ENCODE peak calls at places on chromosome 19, in four cellular contexts. One of them, this sample, is unnamed.

GRCh38 chr19:35015576-35016351 is 14.5 kb upstream of the SCN1B start:
- DNase-seq in K562: no peak
- DNase-seq in HepG2: no peak
- DNase-seq in WTC11: no peak
- DNase-seq in this sample: no peak

GRCh38 chr19:55552206-55552605 is 6.9 kb upstream of the SBK3 start:
- DNase-seq in K562: no peak
- DNase-seq in HepG2: no peak
- DNase-seq in WTC11: no peak
- DNase-seq in this sample: no peak

GRCh38 chr19:35026418-35026817 is 3.9 kb upstream of the SCN1B start:
- DNase-seq in K562: no peak
- DNase-seq in HepG2: no peak
- DNase-seq in WTC11: no peak
- DNase-seq in this sample: no peak

GRCh38 chr19:370641-371330 is 26.2 kb upstream of the MIER2 start:
- DNase-seq in K562: no peak
- DNase-seq in HepG2: no peak
- DNase-seq in WTC11: no peak
- DNase-seq in this sample: no peak

GRCh38 chr19:58477871-58478270 is 1.7 kb downstream of the ZNF446 start:
- DNase-seq in K562: no peak
- DNase-seq in HepG2: no peak
- DNase-seq in WTC11: no peak
- DNase-seq in this sample: no peak

GRCh38 chr19:17766543-17767131 is 15.4 kb downstream of the FCHO1 start:
- DNase-seq in K562: no peak
- DNase-seq in HepG2: peak; percentile 89
- DNase-seq in WTC11: peak; percentile 94
- DNase-seq in this sample: no peak

GRCh38 chr19:8988204-8988603 is 22.0 kb downstream of the MUC16 start:
- DNase-seq in K562: peak; percentile 29
- DNase-seq in HepG2: no peak
- DNase-seq in WTC11: peak; percentile 19
- DNase-seq in this sample: no peak

GRCh38 chr19:10074153-10074552 is 12.0 kb upstream of the SHFL start:
- DNase-seq in K562: peak; percentile 79
- DNase-seq in HepG2: peak; percentile 60
- DNase-seq in WTC11: no peak
- DNase-seq in this sample: no peak

GRCh38 chr19:30029721-30030510 is 87.9 kb downstream of the URI1 start:
- DNase-seq in K562: no peak
- DNase-seq in HepG2: no peak
- DNase-seq in WTC11: no peak
- DNase-seq in this sample: peak; percentile 90

GRCh38 chr19:17687857-17688784 is at the start of gene UNC13A:
- DNase-seq in K562: peak; percentile 83
- DNase-seq in HepG2: no peak
- DNase-seq in WTC11: peak; percentile 89
- DNase-seq in this sample: no peak

GRCh38 chr19:10617409-10618121 is 7.8 kb upstream of the SLC44A2 start:
- DNase-seq in K562: peak; percentile 28
- DNase-seq in HepG2: no peak
- DNase-seq in WTC11: no peak
- DNase-seq in this sample: no peak

GRCh38 chr19:38400361-38400760 is 2.5 kb upstream of the FAM98C start:
- DNase-seq in K562: no peak
- DNase-seq in HepG2: no peak
- DNase-seq in WTC11: no peak
- DNase-seq in this sample: no peak

GRCh38 chr19:8663920-8664670 is 33.7 kb downstream of the NFILZ start:
- DNase-seq in K562: no peak
- DNase-seq in HepG2: no peak
- DNase-seq in WTC11: no peak
- DNase-seq in this sample: no peak

GRCh38 chr19:16303755-16304154 is 20.9 kb upstream of the KLF2 start:
- DNase-seq in K562: no peak
- DNase-seq in HepG2: no peak
- DNase-seq in WTC11: no peak
- DNase-seq in this sample: no peak

GRCh38 chr19:30420881-30421280 is 48.7 kb downstream of the ZNF536 start:
- DNase-seq in K562: no peak
- DNase-seq in HepG2: no peak
- DNase-seq in WTC11: no peak
- DNase-seq in this sample: no peak

GRCh38 chr19:33376423-33376822 is 2.9 kb downstream of the CEBPG start:
- DNase-seq in K562: no peak
- DNase-seq in HepG2: peak; percentile 45
- DNase-seq in WTC11: no peak
- DNase-seq in this sample: no peak

GRCh38 chr19:33375156-33375744 is 1.7 kb downstream of the CEBPG start:
- DNase-seq in K562: no peak
- DNase-seq in HepG2: no peak
- DNase-seq in WTC11: no peak
- DNase-seq in this sample: no peak

GRCh38 chr19:33376931-33377557 is 3.5 kb downstream of the CEBPG start:
- DNase-seq in K562: no peak
- DNase-seq in HepG2: no peak
- DNase-seq in WTC11: no peak
- DNase-seq in this sample: no peak

GRCh38 chr19:33374406-33374703 is 846 bp downstream of the CEBPG start:
- DNase-seq in K562: no peak
- DNase-seq in HepG2: no peak
- DNase-seq in WTC11: no peak
- DNase-seq in this sample: no peak

DNA sequence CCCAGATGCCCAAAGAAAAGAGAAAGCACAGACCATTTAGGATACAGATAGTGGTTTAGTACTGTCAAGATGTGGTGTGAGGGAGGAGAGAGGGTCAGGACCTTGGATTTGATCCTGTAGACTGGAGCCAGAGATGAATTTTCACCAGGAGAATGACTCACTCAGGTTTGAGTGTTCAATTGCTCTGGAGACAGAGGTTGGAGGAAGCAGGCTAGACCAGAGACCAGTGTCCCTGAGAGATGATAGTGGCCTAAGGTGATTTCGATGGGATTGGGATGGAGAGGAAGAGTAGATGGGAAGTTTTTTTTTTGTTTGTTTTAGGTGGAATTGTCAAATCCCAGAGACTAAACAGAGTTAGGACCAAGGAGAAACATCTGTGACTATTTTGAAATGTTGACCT is 2.3 kb downstream of the CEBPG start:
- DNase-seq in K562: no peak
- DNase-seq in HepG2: peak; percentile 46
- DNase-seq in WTC11: no peak
- DNase-seq in this sample: no peak
- TF ChIP-seq CREM in K562: no peak
- TF ChIP-seq CREM in HepG2: no peak
- TF ChIP-seq CREM in WTC11: no peak
- TF ChIP-seq CREM in this sample: no peak

GRCh38 chr19:46927893-46928292 is 67.1 kb downstream of the ARHGAP35 start:
- DNase-seq in K562: no peak
- DNase-seq in HepG2: no peak
- DNase-seq in WTC11: no peak
- DNase-seq in this sample: no peak

GRCh38 chr19:46924874-46925547 is 64.2 kb downstream of the ARHGAP35 start:
- DNase-seq in K562: peak; percentile 66
- DNase-seq in HepG2: no peak
- DNase-seq in WTC11: no peak
- DNase-seq in this sample: no peak

GRCh38 chr19:46927106-46927505 is 66.3 kb downstream of the ARHGAP35 start:
- DNase-seq in K562: no peak
- DNase-seq in HepG2: no peak
- DNase-seq in WTC11: no peak
- DNase-seq in this sample: no peak

GRCh38 chr19:46926201-46927071 is 65.6 kb downstream of the ARHGAP35 start:
- DNase-seq in K562: no peak
- DNase-seq in HepG2: no peak
- DNase-seq in WTC11: no peak
- DNase-seq in this sample: no peak

GRCh38 chr19:46925548-46925950 is 64.8 kb downstream of the ARHGAP35 start:
- DNase-seq in K562: no peak
- DNase-seq in HepG2: peak; percentile 93
- DNase-seq in WTC11: no peak
- DNase-seq in this sample: no peak
- TF ChIP-seq CREM in K562: no peak
- TF ChIP-seq CREM in HepG2: no peak
- TF ChIP-seq CREM in WTC11: no peak
- TF ChIP-seq CREM in this sample: no peak

GRCh38 chr19:43755256-43755801 is 567 bp upstream of the SMG9 start:
- DNase-seq in K562: peak; percentile 87
- DNase-seq in HepG2: no peak
- DNase-seq in WTC11: peak; percentile 62
- DNase-seq in this sample: no peak
- TF ChIP-seq CREM in K562: peak; percentile 34
- TF ChIP-seq CREM in HepG2: no peak
- TF ChIP-seq CREM in WTC11: no peak
- TF ChIP-seq CREM in this sample: no peak

DNA sequence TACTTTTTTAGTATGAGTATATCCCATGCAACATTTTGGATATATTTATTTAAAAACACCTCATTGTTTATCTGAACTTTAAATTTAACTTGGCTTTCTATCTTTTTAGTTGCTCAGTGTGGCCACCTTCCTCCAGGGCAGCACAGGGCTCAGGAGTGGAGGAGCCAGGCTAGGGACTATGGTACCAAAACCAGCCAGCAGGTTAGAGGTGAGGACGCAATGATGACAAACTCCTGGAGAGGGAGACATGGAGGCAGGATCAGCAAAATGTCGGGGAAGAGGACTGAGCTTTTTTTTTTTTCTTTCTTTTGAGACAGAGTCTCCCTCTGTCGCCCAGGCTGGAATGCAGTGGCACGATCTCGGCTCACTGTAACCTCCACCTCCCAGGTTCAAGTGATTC is 29.6 kb upstream of the CALM3 start:
- DNase-seq in K562: peak; percentile 60
- DNase-seq in HepG2: peak; percentile 64
- DNase-seq in WTC11: peak; percentile 61
- DNase-seq in this sample: no peak
- TF ChIP-seq CREM in K562: peak; percentile 30
- TF ChIP-seq CREM in HepG2: no peak
- TF ChIP-seq CREM in WTC11: no peak
- TF ChIP-seq CREM in this sample: no peak

GRCh38 chr19:28940751-28941500 is 272.0 kb downstream of the UQCRFS1 start:
- DNase-seq in K562: no peak
- DNase-seq in HepG2: no peak
- DNase-seq in WTC11: no peak
- DNase-seq in this sample: no peak
- TF ChIP-seq CREM in K562: no peak
- TF ChIP-seq CREM in HepG2: no peak
- TF ChIP-seq CREM in WTC11: no peak
- TF ChIP-seq CREM in this sample: no peak

GRCh38 chr19:5805465-5806132 is 732 bp downstream of the NRTN start:
- DNase-seq in K562: peak; percentile 86
- DNase-seq in HepG2: peak; percentile 65
- DNase-seq in WTC11: peak; percentile 95
- DNase-seq in this sample: no peak

GRCh38 chr19:5806133-5806489 is 1.2 kb downstream of the NRTN start:
- DNase-seq in K562: no peak
- DNase-seq in HepG2: no peak
- DNase-seq in WTC11: no peak
- DNase-seq in this sample: no peak

GRCh38 chr19:5803441-5803751 is 1.5 kb upstream of the NRTN start:
- DNase-seq in K562: no peak
- DNase-seq in HepG2: no peak
- DNase-seq in WTC11: no peak
- DNase-seq in this sample: no peak

GRCh38 chr19:5803752-5804515 is 933 bp upstream of the NRTN start:
- DNase-seq in K562: peak; percentile 97
- DNase-seq in HepG2: peak; percentile 83
- DNase-seq in WTC11: peak; percentile 99
- DNase-seq in this sample: peak; percentile 39

GRCh38 chr19:5804516-5805464 is at the start of gene NRTN:
- DNase-seq in K562: peak; percentile 91
- DNase-seq in HepG2: no peak
- DNase-seq in WTC11: peak; percentile 65
- DNase-seq in this sample: no peak
- TF ChIP-seq CREM in K562: no peak
- TF ChIP-seq CREM in HepG2: no peak
- TF ChIP-seq CREM in WTC11: no peak
- TF ChIP-seq CREM in this sample: no peak

GRCh38 chr19:43778651-43779050 is 2.1 kb downstream of the KCNN4 start:
- DNase-seq in K562: no peak
- DNase-seq in HepG2: no peak
- DNase-seq in WTC11: no peak
- DNase-seq in this sample: no peak

GRCh38 chr19:43780706-43781525 is at the start of gene KCNN4:
- DNase-seq in K562: peak; percentile 65
- DNase-seq in HepG2: no peak
- DNase-seq in WTC11: no peak
- DNase-seq in this sample: no peak

GRCh38 chr19:43779147-43779819 is 1.5 kb downstream of the KCNN4 start:
- DNase-seq in K562: no peak
- DNase-seq in HepG2: no peak
- DNase-seq in WTC11: no peak
- DNase-seq in this sample: no peak

GRCh38 chr19:43781630-43782310 is 997 bp upstream of the KCNN4 start:
- DNase-seq in K562: no peak
- DNase-seq in HepG2: no peak
- DNase-seq in WTC11: no peak
- DNase-seq in this sample: no peak

GRCh38 chr19:43779820-43780219 is 953 bp downstream of the KCNN4 start:
- DNase-seq in K562: peak; percentile 69
- DNase-seq in HepG2: no peak
- DNase-seq in WTC11: no peak
- DNase-seq in this sample: no peak
- TF ChIP-seq CREM in K562: no peak
- TF ChIP-seq CREM in HepG2: no peak
- TF ChIP-seq CREM in WTC11: no peak
- TF ChIP-seq CREM in this sample: no peak

GRCh38 chr19:41883821-41884733 is 1.1 kb downstream of the ARHGEF1 start:
- DNase-seq in K562: peak; percentile 97
- DNase-seq in HepG2: peak; percentile 93
- DNase-seq in WTC11: peak; percentile 96
- DNase-seq in this sample: peak; percentile 86

GRCh38 chr19:41889896-41890295 is 6.9 kb downstream of the ARHGEF1 start:
- DNase-seq in K562: no peak
- DNase-seq in HepG2: no peak
- DNase-seq in WTC11: no peak
- DNase-seq in this sample: no peak

GRCh38 chr19:41888926-41889325 is 5.9 kb downstream of the ARHGEF1 start:
- DNase-seq in K562: no peak
- DNase-seq in HepG2: no peak
- DNase-seq in WTC11: no peak
- DNase-seq in this sample: no peak

GRCh38 chr19:41886761-41887710 is 4.1 kb downstream of the ARHGEF1 start:
- DNase-seq in K562: no peak
- DNase-seq in HepG2: no peak
- DNase-seq in WTC11: no peak
- DNase-seq in this sample: no peak

GRCh38 chr19:41887711-41888382 is 4.9 kb downstream of the ARHGEF1 start:
- DNase-seq in K562: no peak
- DNase-seq in HepG2: peak; percentile 95
- DNase-seq in WTC11: peak; percentile 73
- DNase-seq in this sample: no peak
- TF ChIP-seq CREM in K562: no peak
- TF ChIP-seq CREM in HepG2: no peak
- TF ChIP-seq CREM in WTC11: no peak
- TF ChIP-seq CREM in this sample: no peak